ENCODE peak calls at places on chromosomes 5 and 9, in five cellular contexts. E, M, Z, Y and U are unnamed samples.

GRCh38 chr9:19975499-19975898 is 186.7 kb upstream of the SLC24A2 start:
- DNase-seq in E (no peak), M (peak; percentile 67), Z (no peak), Y (no peak), U (no peak)

GRCh38 chr5:132372122-132372521 is 2.6 kb downstream of the SLC22A5 start:
- DNase-seq in E (no peak), M (no peak), Z (no peak), Y (no peak), U (no peak)

GRCh38 chr5:923473-923873 is 30.8 kb downstream of the TRIP13 start:
- DNase-seq in E (peak; percentile 64), M (peak; percentile 75), Z (peak; percentile 28), Y (peak; percentile 93), U (peak; percentile 58)

GRCh38 chr9:38371495-38371894 is 21.0 kb upstream of the ALDH1B1 start:
- DNase-seq in E (no peak), M (peak; percentile 68), Z (no peak), Y (peak; percentile 49), U (no peak)

GRCh38 chr9:92234503-92234902 is 59.0 kb downstream of the IARS1 start:
- DNase-seq in E (no peak), M (no peak), Z (no peak), Y (no peak), U (no peak)

GRCh38 chr9:134442486-134443168 is 116.4 kb downstream of the RXRA start:
- DNase-seq in E (peak; percentile 37), M (peak; percentile 71), Z (no peak), Y (no peak), U (no peak)

GRCh38 chr5:68426609-68427008 is 211.1 kb downstream of the PIK3R1 start:
- DNase-seq in E (no peak), M (no peak), Z (no peak), Y (no peak), U (no peak)

GRCh38 chr9:133967024-133967741 is 24.9 kb downstream of the VAV2 start:
- DNase-seq in E (peak; percentile 84), M (peak; percentile 94), Z (no peak), Y (no peak), U (no peak)

GRCh38 chr9:119802115-119802514 is 432.9 kb upstream of the BRINP1 start:
- DNase-seq in E (no peak), M (no peak), Z (no peak), Y (no peak), U (no peak)

GRCh38 chr9:69157751-69158466 is 16.2 kb upstream of the TJP2 start:
- DNase-seq in E (peak; percentile 73), M (peak; percentile 91), Z (no peak), Y (peak; percentile 31), U (no peak)

GRCh38 chr9:109775516-109775915 is 4.5 kb upstream of the PALM2AKAP2 start:
- DNase-seq in E (no peak), M (peak; percentile 73), Z (peak; percentile 60), Y (no peak), U (no peak)

GRCh38 chr9:114690308-114690707 is 8.3 kb upstream of the TEX48 start:
- DNase-seq in E (no peak), M (no peak), Z (no peak), Y (no peak), U (no peak)

GRCh38 chr9:36833954-36834353 is 200.1 kb downstream of the PAX5 start:
- DNase-seq in E (no peak), M (no peak), Z (no peak), Y (no peak), U (no peak)

GRCh38 chr9:130354806-130355205 is 89.2 kb downstream of the HMCN2 start:
- DNase-seq in E (no peak), M (no peak), Z (no peak), Y (no peak), U (no peak)

GRCh38 chr9:10903969-10904368 is 291.2 kb upstream of the PTPRD start:
- DNase-seq in E (no peak), M (no peak), Z (no peak), Y (peak; percentile 87), U (no peak)

GRCh38 chr9:120402741-120403542 is 177.0 kb downstream of the CDK5RAP2 start:
- DNase-seq in E (peak; percentile 99), M (peak; percentile 94), Z (peak; percentile 80), Y (peak; percentile 78), U (no peak)

GRCh38 chr5:4089087-4089486 is 493.5 kb downstream of the IRX1 start:
- DNase-seq in E (no peak), M (no peak), Z (no peak), Y (no peak), U (no peak)

GRCh38 chr9:114364528-114365041 is 23.2 kb downstream of the AKNA start:
- DNase-seq in E (peak; percentile 38), M (peak; percentile 94), Z (no peak), Y (no peak), U (no peak)

GRCh38 chr5:5424736-5425135 is 2.3 kb downstream of the ICE1 start:
- DNase-seq in E (no peak), M (peak; percentile 54), Z (no peak), Y (no peak), U (no peak)

GRCh38 chr5:41869150-41869738 is 981 bp downstream of the OXCT1 start:
- DNase-seq in E (peak; percentile 56), M (peak; percentile 41), Z (no peak), Y (peak; percentile 51), U (no peak)

GRCh38 chr9:87395804-87396458 is 101.7 kb upstream of the DAPK1 start:
- DNase-seq in E (no peak), M (no peak), Z (no peak), Y (no peak), U (no peak)

GRCh38 chr5:100110497-100110896 is 424.7 kb upstream of the FAM174A start:
- DNase-seq in E (no peak), M (no peak), Z (no peak), Y (no peak), U (no peak)

GRCh38 chr9:132823370-132824144 is 54.5 kb downstream of the AK8 start:
- DNase-seq in E (no peak), M (no peak), Z (no peak), Y (no peak), U (no peak)

GRCh38 chr9:92592537-92592936 is 56.7 kb upstream of the ECM2 start:
- DNase-seq in E (no peak), M (no peak), Z (no peak), Y (no peak), U (no peak)

GRCh38 chr9:124708070-124708469 is 63.0 kb downstream of the NR6A1 start:
- DNase-seq in E (peak; percentile 34), M (peak; percentile 77), Z (no peak), Y (no peak), U (no peak)

GRCh38 chr5:58266402-58266801 is 193.5 kb downstream of the PLK2 start:
- DNase-seq in E (no peak), M (peak; percentile 74), Z (peak; percentile 17), Y (no peak), U (no peak)

GRCh38 chr5:456351-457194 is 13.6 kb downstream of the EXOC3 start:
- DNase-seq in E (no peak), M (no peak), Z (no peak), Y (no peak), U (no peak)

GRCh38 chr9:12204512-12204911 is 488.7 kb upstream of the TYRP1 start:
- DNase-seq in E (no peak), M (no peak), Z (no peak), Y (no peak), U (no peak)

GRCh38 chr5:170151105-170151831 is 45.6 kb downstream of the FOXI1 start:
- DNase-seq in E (peak; percentile 94), M (peak; percentile 95), Z (peak; percentile 31), Y (peak; percentile 86), U (no peak)

GRCh38 chr5:39513236-39513635 is 88.5 kb upstream of the DAB2 start:
- DNase-seq in E (peak; percentile 77), M (peak; percentile 84), Z (no peak), Y (no peak), U (no peak)

GRCh38 chr9:129887210-129888084 is 52.2 kb downstream of the USP20 start:
- DNase-seq in E (peak; percentile 45), M (peak; percentile 31), Z (no peak), Y (peak; percentile 89), U (peak; percentile 48)